ENCODE peak calls at places on chromosomes 16 and 17, in four cellular contexts. H, P, A and G are unnamed samples.

GRCh38 chr16:3149630-3150345 is 15.0 kb downstream of the ZNF213 start:
- DNase-seq in A (no peak), H (no peak), P (no peak), G (peak)

GRCh38 chr17:50471009-50471905 is 2.6 kb upstream of the CHAD start:
- DNase-seq in P (no peak), H (no peak), A (no peak), G (no peak)

GRCh38 chr17:37239690-37240344 is 136.0 kb upstream of the C17orf78 start:
- DNase-seq in P (peak), H (no peak), A (no peak), G (no peak)

GRCh38 chr16:59573528-59574271 is 839.6 kb upstream of the GOT2 start:
- DNase-seq in P (no peak), H (no peak), A (no peak), G (no peak)

GRCh38 chr17:29119265-29119664 is 60.9 kb downstream of the MYO18A start:
- DNase-seq in P (no peak), H (no peak), A (no peak), G (no peak)

GRCh38 chr17:3884188-3884587 is 8.7 kb downstream of the CAMKK1 start:
- DNase-seq in H (no peak), P (no peak), A (no peak), G (no peak)

GRCh38 chr16:11138769-11139623 is 117.0 kb downstream of the SOCS1 start:
- DNase-seq in A (no peak), H (no peak), P (peak), G (no peak)

GRCh38 chr17:68302066-68302564 is 10.8 kb downstream of the ARSG start:
- DNase-seq in A (no peak), P (no peak), H (no peak), G (no peak)

GRCh38 chr16:81337097-81337496 is 22.3 kb downstream of the GAN start:
- DNase-seq in A (no peak), H (no peak), P (no peak), G (no peak)

GRCh38 chr17:81272616-81273015 is 22.5 kb downstream of the SLC38A10 start:
- DNase-seq in A (no peak), P (no peak), H (no peak), G (no peak)

GRCh38 chr16:27770271-27771196 is 220.6 kb downstream of the KATNIP start:
- DNase-seq in P (no peak), A (no peak), H (no peak), G (no peak)

GRCh38 chr16:85055503-85056210 is 28.1 kb downstream of the KIAA0513 start:
- DNase-seq in A (peak), P (peak), H (no peak), G (peak)

GRCh38 chr16:17467923-17468540 is 2.7 kb downstream of the XYLT1 start:
- DNase-seq in H (no peak), A (no peak), P (peak), G (no peak)

GRCh38 chr16:88878356-88878755 is 11.9 kb upstream of the PABPN1L start:
- DNase-seq in P (no peak), A (no peak), H (no peak), G (no peak)

DNA sequence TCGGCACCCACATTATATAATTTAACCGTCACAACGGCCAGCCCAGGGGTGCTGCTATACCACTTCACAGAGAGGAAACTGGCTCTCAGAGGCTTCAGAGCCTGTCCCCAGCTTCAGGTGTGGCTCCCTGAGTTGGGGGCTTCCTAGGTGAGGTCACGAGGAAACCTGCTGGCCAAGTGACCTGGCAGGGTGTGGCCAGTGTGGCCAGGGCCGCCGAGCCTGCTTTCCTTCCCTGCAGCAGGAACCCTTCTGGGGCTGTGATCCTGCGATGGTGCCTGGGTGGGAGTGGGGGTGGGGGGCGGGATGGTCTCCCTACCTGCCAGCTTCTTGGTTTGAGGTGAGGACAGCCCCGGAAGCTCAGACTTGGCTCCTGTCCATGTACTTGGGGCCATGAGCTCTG is 39.9 kb downstream of the ADCY7 start:
- DNase-seq in P (no peak), H (no peak), A (no peak), G (no peak)
- TF ChIP-seq ATF3 in P (no peak), H (no peak), A (no peak), G (no peak)

GRCh38 chr16:86321491-86321890 is 188.8 kb upstream of the FOXF1 start:
- DNase-seq in P (no peak), H (no peak), A (no peak), G (no peak)
- TF ChIP-seq EZH2 in P (no peak), H (no peak), A (no peak), G (no peak)

GRCh38 chr17:14089179-14089578 is 19.9 kb downstream of the COX10 start:
- DNase-seq in P (no peak), A (no peak), H (no peak), G (no peak)
- TF ChIP-seq CHD2 in P (no peak), A (no peak), H (no peak), G (no peak)

DNA sequence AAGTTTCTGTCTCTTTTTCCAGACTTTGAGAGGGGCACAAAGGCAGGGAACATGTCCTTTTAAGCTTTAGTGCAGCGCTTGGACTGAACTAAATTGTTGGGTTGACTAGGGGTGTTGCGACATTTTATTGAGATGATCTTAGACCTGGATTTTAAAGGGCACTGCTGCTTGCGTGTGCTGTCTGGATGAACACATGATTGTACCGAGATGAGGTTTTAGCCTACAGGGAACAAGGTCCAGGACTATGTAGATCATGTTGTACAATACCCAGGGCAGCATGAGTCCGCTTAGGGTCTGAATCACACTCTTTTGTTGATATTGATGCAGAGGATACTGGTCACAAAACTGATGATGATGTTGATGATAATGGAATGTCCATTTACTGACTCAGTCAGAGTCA is 5.2 kb upstream of the RGS9 start:
- DNase-seq in P (peak), H (no peak), A (no peak), G (no peak)
- TF ChIP-seq ATF3 in P (no peak), H (no peak), A (no peak), G (no peak)

GRCh38 chr17:40554646-40555295 is 10.5 kb downstream of the CCR7 start:
- DNase-seq in A (no peak), P (no peak), H (no peak), G (peak)
- TF ChIP-seq EZH2 in A (no peak), P (no peak), H (no peak), G (no peak)

DNA sequence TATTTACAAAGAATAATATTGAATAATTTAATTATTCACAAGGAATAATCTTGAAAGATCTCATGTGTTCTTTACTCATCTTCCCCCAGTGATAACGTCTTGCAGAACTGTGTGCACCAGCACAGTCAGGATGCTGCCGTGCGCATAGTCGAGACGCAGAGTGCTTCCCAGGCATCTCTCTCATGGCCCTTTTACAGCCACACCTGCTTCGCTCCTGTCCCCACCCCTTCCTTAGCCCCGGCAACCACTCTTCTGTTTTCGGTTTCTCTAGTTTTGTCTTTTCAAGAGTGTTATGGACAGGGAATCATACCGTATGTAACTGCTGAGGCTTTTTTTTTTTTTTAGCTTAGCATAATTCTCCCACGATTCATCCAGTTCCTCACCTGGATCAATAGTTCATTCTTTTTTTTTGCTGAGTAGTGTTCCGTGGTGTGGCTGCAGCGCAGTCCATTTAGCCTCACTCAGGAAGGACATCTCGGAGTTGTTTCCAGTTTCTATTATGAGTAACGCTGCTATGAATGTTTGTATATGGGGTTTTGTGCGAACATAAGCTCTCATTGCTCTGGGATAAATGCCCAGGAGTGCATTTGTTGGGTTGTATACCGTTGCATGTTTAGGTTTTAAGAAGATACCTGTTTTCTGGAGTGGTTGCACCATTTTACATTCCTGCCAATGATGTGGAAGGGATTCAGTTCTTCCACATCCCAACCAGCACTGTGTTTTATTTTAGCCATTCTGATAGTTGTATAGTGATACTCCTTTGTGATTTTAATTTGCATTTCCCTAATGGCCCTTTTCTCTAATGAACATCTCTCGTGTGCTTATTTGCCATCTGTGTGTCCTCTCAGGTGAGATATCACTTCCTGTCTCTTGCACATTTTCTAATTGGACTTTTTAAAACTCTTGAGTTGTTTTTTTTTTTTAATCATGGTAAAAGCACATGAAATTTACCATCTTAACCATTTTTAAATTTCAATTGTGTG is 47.6 kb downstream of the SEC14L1 start:
- DNase-seq in A (no peak), H (no peak), P (peak), G (no peak)
- TF ChIP-seq CHD2 in A (no peak), H (no peak), P (no peak), G (no peak)

GRCh38 chr17:5510776-5511175 is 24.4 kb downstream of the MIS12 start:
- DNase-seq in A (no peak), H (no peak), P (no peak), G (no peak)
- TF ChIP-seq ATF3 in A (no peak), H (no peak), P (no peak), G (no peak)